ENCODE peak calls at places on chromosomes 16 and 17, in five cellular contexts. U is M059J; G is endodermal cell; Z is stimulated activated CD4-positive, alpha-beta T cell treated with anti-CD3 and anti-CD28 coated beads, Interleukin-4, amount 100 ng/mL, for 1 hour; P is A549. S is an unnamed sample.

GRCh38 chr17:73025041-73025440 is 67.4 kb downstream of the SLC39A11 start:
- DNase-seq in U (no peak), G (peak), Z (no peak), P (no peak), S (no peak)

GRCh38 chr17:4533522-4534502 is 21.4 kb downstream of the MYBBP1A start:
- DNase-seq in G (peak), U (peak), P (no peak), Z (no peak), S (no peak)

GRCh38 chr17:44523672-44523972 is 20.4 kb upstream of the GPATCH8 start:
- DNase-seq in G (no peak), Z (no peak), P (no peak), U (no peak), S (no peak)

GRCh38 chr17:72563952-72564351 is 443.1 kb downstream of the SOX9 start:
- DNase-seq in Z (no peak), U (no peak), G (no peak), P (no peak), S (no peak)

GRCh38 chr17:64784353-64784798 is 122.3 kb upstream of the SMURF2 start:
- DNase-seq in P (no peak), U (no peak), Z (no peak), G (peak), S (no peak)

GRCh38 chr16:88782454-88783390 is 2.3 kb downstream of the PIEZO1 start:
- DNase-seq in G (no peak), U (peak), P (no peak), Z (peak), S (no peak)

GRCh38 chr16:87384162-87384999 is 805 bp upstream of the FBXO31 start:
- DNase-seq in P (peak), U (no peak), G (no peak), Z (no peak), S (no peak)

GRCh38 chr16:61435356-61435755 is 600.9 kb downstream of the CDH8 start:
- DNase-seq in Z (no peak), U (peak), G (no peak), P (no peak), S (no peak)

GRCh38 chr17:50805486-50805885 is 29.9 kb upstream of the WFIKKN2 start:
- DNase-seq in U (no peak), Z (no peak), G (no peak), P (no peak), S (no peak)

GRCh38 chr17:35537569-35538209 is at the start of gene SLFN12L:
- DNase-seq in G (no peak), Z (no peak), P (no peak), U (no peak), S (no peak)

GRCh38 chr17:73998246-73999220 is 204.9 kb upstream of the RPL38 start:
- DNase-seq in G (peak), U (peak), P (peak), Z (peak), S (peak)

GRCh38 chr17:81302324-81302723 is 7.2 kb upstream of the SLC38A10 start:
- DNase-seq in G (no peak), Z (no peak), U (no peak), P (no peak), S (no peak)

GRCh38 chr16:85553436-85554113 is 59.5 kb upstream of the GSE1 start:
- DNase-seq in G (peak), U (peak), P (peak), Z (peak), S (peak)

GRCh38 chr17:82297280-82297803 is 20.1 kb downstream of the CD7 start:
- DNase-seq in G (no peak), P (peak), Z (peak), U (peak), S (no peak)

GRCh38 chr16:1363501-1364041 is 11.8 kb downstream of the GNPTG start:
- DNase-seq in P (peak), U (no peak), Z (peak), G (peak), S (peak)

GRCh38 chr17:9643611-9644010 is 1.7 kb upstream of the USP43 start:
- DNase-seq in Z (no peak), G (no peak), U (no peak), P (no peak), S (no peak)

GRCh38 chr17:48995871-48996695 is 1.1 kb upstream of the IGF2BP1 start:
- DNase-seq in G (peak), Z (peak), P (peak), U (peak), S (peak)

GRCh38 chr17:64202683-64203430 is 60.2 kb downstream of the TEX2 start:
- DNase-seq in U (peak), G (no peak), P (no peak), Z (no peak), S (peak)

GRCh38 chr16:67268136-67268579 is 11.2 kb upstream of the PLEKHG4 start:
- DNase-seq in U (peak), G (peak), P (no peak), Z (no peak), S (peak)